ENCODE peak calls at places on chromosomes 7 and 10, in six cellular contexts. One of them, this sample, is unnamed.

GRCh38 chr7:81676813-81677212 is 93.0 kb downstream of the HGF start:
- DNase-seq in IMR-90: peak
- DNase-seq in H1: no peak
- DNase-seq in mesenchymal stem cell: peak
- DNase-seq in neuronal stem cell: no peak
- DNase-seq in mesendoderm: no peak
- DNase-seq in this sample: no peak

GRCh38 chr7:153413540-153414287 is 638.5 kb upstream of the DPP6 start:
- DNase-seq in IMR-90: no peak
- DNase-seq in H1: no peak
- DNase-seq in mesenchymal stem cell: no peak
- DNase-seq in neuronal stem cell: no peak
- DNase-seq in mesendoderm: no peak
- DNase-seq in this sample: no peak

GRCh38 chr10:130036296-130037065 is 72.4 kb upstream of the EBF3 start:
- DNase-seq in IMR-90: no peak
- DNase-seq in H1: no peak
- DNase-seq in mesenchymal stem cell: no peak
- DNase-seq in neuronal stem cell: no peak
- DNase-seq in mesendoderm: no peak
- DNase-seq in this sample: no peak

GRCh38 chr10:70775679-70776454 is 9.3 kb downstream of the TBATA start:
- DNase-seq in IMR-90: no peak
- DNase-seq in H1: peak
- DNase-seq in mesenchymal stem cell: no peak
- DNase-seq in neuronal stem cell: no peak
- DNase-seq in mesendoderm: no peak
- DNase-seq in this sample: peak

GRCh38 chr7:123397746-123398145 is 136.6 kb downstream of the IQUB start:
- DNase-seq in IMR-90: no peak
- DNase-seq in H1: no peak
- DNase-seq in mesenchymal stem cell: no peak
- DNase-seq in neuronal stem cell: no peak
- DNase-seq in mesendoderm: no peak
- DNase-seq in this sample: no peak

GRCh38 chr7:140923358-140924006 is 1.2 kb downstream of the BRAF start:
- DNase-seq in IMR-90: no peak
- DNase-seq in H1: no peak
- DNase-seq in mesenchymal stem cell: peak
- DNase-seq in neuronal stem cell: peak
- DNase-seq in mesendoderm: peak
- DNase-seq in this sample: no peak

GRCh38 chr10:22420787-22421517 is 75.7 kb downstream of the SPAG6 start:
- DNase-seq in IMR-90: peak
- DNase-seq in H1: no peak
- DNase-seq in mesenchymal stem cell: no peak
- DNase-seq in neuronal stem cell: no peak
- DNase-seq in mesendoderm: no peak
- DNase-seq in this sample: no peak

GRCh38 chr7:16471933-16472332 is 6.4 kb upstream of the SOSTDC1 start:
- DNase-seq in IMR-90: no peak
- DNase-seq in H1: no peak
- DNase-seq in mesenchymal stem cell: no peak
- DNase-seq in neuronal stem cell: no peak
- DNase-seq in mesendoderm: no peak
- DNase-seq in this sample: no peak

GRCh38 chr7:159030490-159031134 is 114.1 kb downstream of the VIPR2 start:
- DNase-seq in IMR-90: no peak
- DNase-seq in H1: peak
- DNase-seq in mesenchymal stem cell: peak
- DNase-seq in neuronal stem cell: no peak
- DNase-seq in mesendoderm: peak
- DNase-seq in this sample: peak

GRCh38 chr7:151449990-151450389 is 10.0 kb upstream of the CRYGN start:
- DNase-seq in IMR-90: no peak
- DNase-seq in H1: no peak
- DNase-seq in mesenchymal stem cell: no peak
- DNase-seq in neuronal stem cell: no peak
- DNase-seq in mesendoderm: no peak
- DNase-seq in this sample: no peak

GRCh38 chr7:151404216-151405011 is 5.4 kb downstream of the WDR86 start:
- DNase-seq in IMR-90: no peak
- DNase-seq in H1: no peak
- DNase-seq in mesenchymal stem cell: peak
- DNase-seq in neuronal stem cell: no peak
- DNase-seq in mesendoderm: no peak
- DNase-seq in this sample: peak

GRCh38 chr7:105278973-105279687 is 109.6 kb downstream of the SRPK2 start:
- DNase-seq in IMR-90: no peak
- DNase-seq in H1: no peak
- DNase-seq in mesenchymal stem cell: no peak
- DNase-seq in neuronal stem cell: no peak
- DNase-seq in mesendoderm: peak
- DNase-seq in this sample: no peak

GRCh38 chr10:124010563-124011131 is 82.8 kb downstream of the CHST15 start:
- DNase-seq in IMR-90: no peak
- DNase-seq in H1: peak
- DNase-seq in mesenchymal stem cell: no peak
- DNase-seq in neuronal stem cell: peak
- DNase-seq in mesendoderm: peak
- DNase-seq in this sample: peak

GRCh38 chr7:111027396-111027795 is 63.5 kb upstream of the LRRN3 start:
- DNase-seq in IMR-90: no peak
- DNase-seq in H1: no peak
- DNase-seq in mesenchymal stem cell: no peak
- DNase-seq in neuronal stem cell: no peak
- DNase-seq in mesendoderm: no peak
- DNase-seq in this sample: no peak

GRCh38 chr7:154746551-154746950 is 256.4 kb downstream of the PAXIP1 start:
- DNase-seq in IMR-90: no peak
- DNase-seq in H1: no peak
- DNase-seq in mesenchymal stem cell: no peak
- DNase-seq in neuronal stem cell: no peak
- DNase-seq in mesendoderm: no peak
- DNase-seq in this sample: no peak

GRCh38 chr10:84214612-84215235 is 10.6 kb downstream of the LRIT2 start:
- DNase-seq in IMR-90: no peak
- DNase-seq in H1: peak
- DNase-seq in mesenchymal stem cell: no peak
- DNase-seq in neuronal stem cell: no peak
- DNase-seq in mesendoderm: peak
- DNase-seq in this sample: peak

GRCh38 chr10:36446873-36447272 is 678.5 kb upstream of the ANKRD30A start:
- DNase-seq in IMR-90: no peak
- DNase-seq in H1: no peak
- DNase-seq in mesenchymal stem cell: no peak
- DNase-seq in neuronal stem cell: no peak
- DNase-seq in mesendoderm: no peak
- DNase-seq in this sample: no peak

GRCh38 chr10:120562956-120563355 is 105.9 kb downstream of the PLPP4 start:
- DNase-seq in IMR-90: no peak
- DNase-seq in H1: no peak
- DNase-seq in mesenchymal stem cell: no peak
- DNase-seq in neuronal stem cell: no peak
- DNase-seq in mesendoderm: no peak
- DNase-seq in this sample: no peak

GRCh38 chr10:120979435-120980315 is 128.5 kb downstream of the WDR11 start:
- DNase-seq in IMR-90: no peak
- DNase-seq in H1: peak
- DNase-seq in mesenchymal stem cell: peak
- DNase-seq in neuronal stem cell: peak
- DNase-seq in mesendoderm: peak
- DNase-seq in this sample: peak

GRCh38 chr10:31353574-31353973 is 34.6 kb downstream of the ZEB1 start:
- DNase-seq in IMR-90: peak
- DNase-seq in H1: no peak
- DNase-seq in mesenchymal stem cell: peak
- DNase-seq in neuronal stem cell: no peak
- DNase-seq in mesendoderm: peak
- DNase-seq in this sample: no peak

GRCh38 chr10:51341216-51341615 is 266.9 kb downstream of the PRKG1 start:
- DNase-seq in IMR-90: no peak
- DNase-seq in H1: no peak
- DNase-seq in mesenchymal stem cell: no peak
- DNase-seq in neuronal stem cell: no peak
- DNase-seq in mesendoderm: no peak
- DNase-seq in this sample: no peak

GRCh38 chr7:106561151-106561550 is 99.8 kb downstream of the CCDC71L start:
- DNase-seq in IMR-90: no peak
- DNase-seq in H1: no peak
- DNase-seq in mesenchymal stem cell: no peak
- DNase-seq in neuronal stem cell: no peak
- DNase-seq in mesendoderm: no peak
- DNase-seq in this sample: no peak
- H3K18ac ChIP-seq in IMR-90: no peak
- H3K18ac ChIP-seq in H1: no peak
- H3K18ac ChIP-seq in mesenchymal stem cell: no peak
- H3K18ac ChIP-seq in neuronal stem cell: no peak
- H3K18ac ChIP-seq in mesendoderm: no peak
- H3K18ac ChIP-seq in this sample: no peak

DNA sequence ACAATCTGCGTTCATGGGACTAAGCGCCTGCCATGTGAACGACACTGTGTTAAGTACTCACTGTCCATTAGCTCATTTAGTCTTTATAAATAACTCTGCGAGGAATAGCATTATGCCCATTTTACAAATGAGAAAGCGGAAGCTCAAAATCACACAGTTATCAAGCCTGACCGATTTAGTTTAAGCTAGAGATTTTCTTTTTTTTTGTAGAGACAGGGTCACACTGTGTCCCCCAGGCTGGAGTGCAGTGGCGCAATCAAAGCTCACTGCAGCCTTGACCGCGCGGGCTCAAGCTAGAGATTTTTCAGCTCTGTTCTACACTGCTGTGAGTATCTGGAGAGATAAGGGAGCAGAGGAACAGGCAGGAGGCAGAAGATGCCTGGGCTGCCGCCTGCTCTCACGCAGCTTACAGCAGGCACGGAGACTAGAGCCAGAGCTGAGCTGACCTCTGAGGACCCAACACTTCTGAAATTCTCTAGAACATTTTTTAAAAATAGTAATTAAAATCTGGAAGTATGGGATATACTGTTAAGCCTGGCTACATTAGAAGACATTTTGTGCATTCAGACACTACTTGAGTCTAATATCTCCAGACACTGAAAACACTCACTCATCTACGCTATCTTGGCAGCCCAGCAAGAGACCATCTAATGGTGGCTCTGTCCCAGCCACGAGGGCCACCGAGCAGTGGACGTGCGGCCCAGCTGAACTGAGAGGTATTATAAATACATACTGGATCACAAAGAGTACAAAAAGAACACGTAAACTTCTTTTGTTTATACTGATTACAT is 38.7 kb downstream of the GNA12 start:
- DNase-seq in IMR-90: no peak
- DNase-seq in H1: no peak
- DNase-seq in mesenchymal stem cell: peak
- DNase-seq in neuronal stem cell: no peak
- DNase-seq in mesendoderm: peak
- DNase-seq in this sample: no peak
- H3K18ac ChIP-seq in IMR-90: peak
- H3K18ac ChIP-seq in H1: peak
- H3K18ac ChIP-seq in mesenchymal stem cell: peak
- H3K18ac ChIP-seq in neuronal stem cell: peak
- H3K18ac ChIP-seq in mesendoderm: no peak
- H3K18ac ChIP-seq in this sample: no peak

GRCh38 chr7:28456037-28456436 is 43.7 kb downstream of the CREB5 start:
- DNase-seq in IMR-90: peak
- DNase-seq in H1: no peak
- DNase-seq in mesenchymal stem cell: peak
- DNase-seq in neuronal stem cell: no peak
- DNase-seq in mesendoderm: no peak
- DNase-seq in this sample: no peak

GRCh38 chr7:28458732-28459131 is 46.4 kb downstream of the CREB5 start:
- DNase-seq in IMR-90: no peak
- DNase-seq in H1: no peak
- DNase-seq in mesenchymal stem cell: no peak
- DNase-seq in neuronal stem cell: no peak
- DNase-seq in mesendoderm: peak
- DNase-seq in this sample: peak

GRCh38 chr7:28459306-28459705 is 47.0 kb downstream of the CREB5 start:
- DNase-seq in IMR-90: no peak
- DNase-seq in H1: no peak
- DNase-seq in mesenchymal stem cell: no peak
- DNase-seq in neuronal stem cell: no peak
- DNase-seq in mesendoderm: no peak
- DNase-seq in this sample: no peak

DNA sequence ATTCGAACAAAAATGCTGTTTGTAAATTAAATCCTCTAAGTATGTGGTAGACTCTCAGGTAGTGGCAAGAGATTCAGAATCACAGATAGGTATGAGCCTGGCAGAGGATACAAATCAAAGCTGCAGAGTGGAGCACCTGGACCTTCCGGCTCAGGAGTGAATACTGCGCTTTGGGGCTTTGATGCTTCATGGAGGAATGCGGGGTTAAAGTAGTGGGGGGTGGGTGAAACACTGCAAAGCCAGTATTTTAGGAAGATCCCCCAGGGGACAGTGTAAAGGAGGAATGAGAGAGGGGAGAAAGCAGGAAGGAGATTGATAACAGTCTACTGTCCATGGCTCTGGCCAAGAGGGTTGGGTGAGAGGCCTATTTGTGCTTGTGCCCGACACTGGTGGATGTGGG is 43.2 kb downstream of the CREB5 start:
- DNase-seq in IMR-90: no peak
- DNase-seq in H1: no peak
- DNase-seq in mesenchymal stem cell: no peak
- DNase-seq in neuronal stem cell: no peak
- DNase-seq in mesendoderm: no peak
- DNase-seq in this sample: no peak
- H3K18ac ChIP-seq in IMR-90: peak
- H3K18ac ChIP-seq in H1: no peak
- H3K18ac ChIP-seq in mesenchymal stem cell: no peak
- H3K18ac ChIP-seq in neuronal stem cell: no peak
- H3K18ac ChIP-seq in mesendoderm: no peak
- H3K18ac ChIP-seq in this sample: no peak

GRCh38 chr7:18689535-18689934 is 194.0 kb downstream of the HDAC9 start:
- DNase-seq in IMR-90: no peak
- DNase-seq in H1: no peak
- DNase-seq in mesenchymal stem cell: peak
- DNase-seq in neuronal stem cell: no peak
- DNase-seq in mesendoderm: no peak
- DNase-seq in this sample: no peak

GRCh38 chr7:18684899-18685298 is 189.3 kb downstream of the HDAC9 start:
- DNase-seq in IMR-90: no peak
- DNase-seq in H1: no peak
- DNase-seq in mesenchymal stem cell: peak
- DNase-seq in neuronal stem cell: no peak
- DNase-seq in mesendoderm: no peak
- DNase-seq in this sample: no peak

GRCh38 chr7:18680576-18680975 is 185.0 kb downstream of the HDAC9 start:
- DNase-seq in IMR-90: no peak
- DNase-seq in H1: no peak
- DNase-seq in mesenchymal stem cell: no peak
- DNase-seq in neuronal stem cell: no peak
- DNase-seq in mesendoderm: no peak
- DNase-seq in this sample: no peak

DNA sequence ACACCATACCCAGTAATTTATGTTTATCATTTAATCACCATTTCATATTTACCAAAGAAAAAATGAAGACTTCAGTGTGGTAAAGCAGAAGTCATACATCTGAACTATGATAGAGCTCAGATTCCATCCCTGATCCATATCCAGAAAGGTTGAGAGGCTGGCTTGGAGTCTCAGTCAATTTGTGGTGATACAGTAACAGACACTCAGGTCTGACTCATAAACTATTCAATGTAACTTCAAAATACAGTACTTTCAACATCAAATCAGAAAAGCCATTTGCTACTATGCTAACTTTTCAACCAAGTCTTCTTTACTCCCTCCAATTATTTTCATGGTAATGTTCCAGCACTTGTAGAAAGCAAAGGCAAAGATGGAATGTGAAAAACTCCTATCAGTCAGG is 190.4 kb downstream of the HDAC9 start:
- DNase-seq in IMR-90: peak
- DNase-seq in H1: no peak
- DNase-seq in mesenchymal stem cell: peak
- DNase-seq in neuronal stem cell: no peak
- DNase-seq in mesendoderm: no peak
- DNase-seq in this sample: no peak
- H3K18ac ChIP-seq in IMR-90: no peak
- H3K18ac ChIP-seq in H1: no peak
- H3K18ac ChIP-seq in mesenchymal stem cell: no peak
- H3K18ac ChIP-seq in neuronal stem cell: no peak
- H3K18ac ChIP-seq in mesendoderm: no peak
- H3K18ac ChIP-seq in this sample: no peak

This sample was measured in H9.